ENCODE peak calls at places on chromosomes 7 and 10, in nine cellular contexts. Q, E, Z, V, A, C, W, B and L are unnamed samples.
A peak's percentile ranks its signal among the peaks of the same experiment; 100 is the strongest.

GRCh38 chr10:130799532-130799931 is 512.0 kb downstream of the TCERG1L start:
- DNase-seq in E (no peak), C (no peak), V (no peak), Z (no peak), Q (no peak), A (no peak), W (peak; percentile 7), B (no peak), L (no peak)

GRCh38 chr7:159096736-159097581 is 47.7 kb downstream of the VIPR2 start:
- DNase-seq in A (no peak), W (no peak), C (no peak), Q (no peak), Z (no peak), B (peak; percentile 41), V (no peak), E (no peak), L (no peak)

GRCh38 chr10:4398602-4399001 is 427.4 kb upstream of the AKR1E2 start:
- DNase-seq in B (no peak), C (no peak), Z (no peak), E (no peak), A (no peak), Q (no peak), W (no peak), V (no peak), L (no peak)

GRCh38 chr7:54260868-54261475 is 281.2 kb upstream of the VSTM2A start:
- DNase-seq in B (no peak), V (no peak), W (no peak), Q (peak; percentile 73), A (peak; percentile 57), Z (no peak), C (no peak), E (no peak), L (no peak)

GRCh38 chr10:34786464-34786863 is 28.6 kb downstream of the PARD3 start:
- DNase-seq in V (no peak), W (no peak), E (no peak), C (peak; percentile 93), A (no peak), Z (no peak), Q (no peak), B (no peak), L (no peak)

GRCh38 chr7:115005942-115006341 is 84.0 kb downstream of the MDFIC start:
- DNase-seq in C (no peak), Z (no peak), A (peak; percentile 22), Q (no peak), W (no peak), V (no peak), B (no peak), E (no peak), L (no peak)

GRCh38 chr10:4034907-4035581 is 250.0 kb upstream of the KLF6 start:
- DNase-seq in A (no peak), Z (no peak), C (no peak), E (no peak), V (no peak), Q (peak; percentile 7), B (no peak), W (no peak), L (no peak)

GRCh38 chr10:97196213-97197029 is 10.7 kb upstream of the SLIT1 start:
- DNase-seq in Q (peak; percentile 19), B (no peak), A (peak; percentile 78), V (peak; percentile 87), Z (peak; percentile 50), W (peak; percentile 80), E (peak; percentile 19), C (peak; percentile 95), L (no peak)

GRCh38 chr7:44105832-44106231 is 1.7 kb downstream of the AEBP1 start:
- DNase-seq in V (peak; percentile 38), W (no peak), A (no peak), E (no peak), B (no peak), Z (no peak), Q (no peak), C (no peak), L (no peak)

GRCh38 chr10:118922226-118922625 is 107.3 kb upstream of the NANOS1 start:
- DNase-seq in E (no peak), V (no peak), C (no peak), W (no peak), Q (peak; percentile 66), Z (no peak), B (no peak), A (peak; percentile 46), L (no peak)

GRCh38 chr7:99129001-99129400 is 14.9 kb downstream of the SMURF1 start:
- DNase-seq in W (no peak), Z (no peak), C (no peak), V (no peak), E (no peak), B (no peak), A (no peak), Q (no peak), L (no peak)